ENCODE peak calls at places on chromosomes 16 and 17, in six cellular contexts. Y is CD8-positive, alpha-beta memory T cell; V is stomach; T is uterus; R is left lung; Z is psoas muscle. L is an unnamed sample. For H3K4me1, the result is how much of the 10 kb centered on the place peaks cover.

GRCh38 chr17:69523252-69523861 is 108.9 kb downstream of the MAP2K6 start:
- DNase-seq in T (no peak), R (no peak), Y (no peak), Z (no peak), V (no peak), L (no peak)

GRCh38 chr16:66924527-66925321 is 611 bp downstream of the RRAD start:
- DNase-seq in T (no peak), Z (peak), Y (no peak), V (peak), R (peak), L (peak)

GRCh38 chr17:19812407-19812806 is 55.3 kb downstream of the ULK2 start:
- DNase-seq in R (no peak), V (no peak), Y (no peak), T (no peak), Z (no peak), L (no peak)

GRCh38 chr17:28925912-28926365 is 23.1 kb upstream of the DHRS13 start:
- DNase-seq in V (no peak), T (no peak), Y (peak), R (no peak), Z (no peak), L (no peak)

GRCh38 chr16:8712589-8713361 is 38.4 kb downstream of the ABAT start:
- DNase-seq in V (no peak), T (no peak), Y (no peak), R (no peak), Z (no peak), L (no peak)

GRCh38 chr17:77465358-77466041 is 324.7 kb downstream of the SEC14L1 start:
- DNase-seq in R (peak), V (peak), T (no peak), Z (no peak), Y (peak), L (peak)

GRCh38 chr16:71883193-71883848 is 661 bp downstream of the ZNF821 start:
- DNase-seq in T (peak), Y (peak), V (no peak), R (peak), Z (peak), L (peak)

GRCh38 chr17:55303008-55303493 is 38.3 kb downstream of the HLF start:
- DNase-seq in T (no peak), V (no peak), Z (no peak), R (no peak), Y (no peak), L (no peak)

DNA sequence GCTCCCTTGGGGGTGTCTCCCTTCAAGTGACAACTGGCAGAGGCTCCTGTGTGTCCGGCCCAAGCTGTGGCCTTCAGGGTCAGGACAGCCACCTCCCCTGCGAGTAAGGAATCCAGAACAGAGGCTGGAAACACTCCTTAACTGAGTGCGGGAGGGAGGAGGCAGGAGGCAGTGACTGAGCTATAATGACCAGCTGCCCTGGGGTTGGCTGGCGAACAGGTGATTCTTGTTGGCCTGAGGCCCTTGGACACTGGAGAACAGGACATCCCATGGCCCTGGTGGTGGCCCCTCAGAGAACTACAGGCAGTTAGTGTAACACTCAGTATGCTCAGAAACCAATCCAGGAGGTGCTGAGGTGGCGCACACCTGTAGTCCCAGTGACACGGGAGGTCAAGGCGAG is 9.4 kb upstream of the SNAI3 start:
- DNase-seq in T (no peak), R (no peak), Z (peak), V (no peak), Y (no peak), L (no peak)
- H3K4me1 ChIP-seq in T (under half), R (under half), Z (under half), V (under half), Y (half or more), L (under half)

GRCh38 chr16:25922438-25922837 is 230.7 kb downstream of the HS3ST4 start:
- DNase-seq in R (no peak), Z (no peak), T (no peak), V (no peak), Y (no peak), L (no peak)

GRCh38 chr16:25925466-25925865 is 233.7 kb downstream of the HS3ST4 start:
- DNase-seq in R (no peak), V (no peak), Y (no peak), Z (no peak), T (no peak), L (no peak)
- H3K4me1 ChIP-seq in R (under half), V (under half), Y (under half), Z (under half), T (under half), L (under half)

GRCh38 chr17:44074911-44075285 is 4.4 kb downstream of the G6PC3 start:
- DNase-seq in T (no peak), Z (no peak), Y (no peak), R (no peak), V (no peak), L (no peak)

GRCh38 chr17:44071772-44072171 is 1.2 kb downstream of the G6PC3 start:
- DNase-seq in Z (no peak), V (no peak), R (no peak), Y (no peak), T (no peak), L (no peak)

GRCh38 chr17:44076716-44077594 is 6.4 kb downstream of the G6PC3 start:
- DNase-seq in R (no peak), T (no peak), Z (no peak), V (no peak), Y (no peak), L (no peak)

GRCh38 chr17:44075598-44076293 is 5.2 kb downstream of the G6PC3 start:
- DNase-seq in V (no peak), T (no peak), Z (no peak), R (no peak), Y (no peak), L (no peak)

DNA sequence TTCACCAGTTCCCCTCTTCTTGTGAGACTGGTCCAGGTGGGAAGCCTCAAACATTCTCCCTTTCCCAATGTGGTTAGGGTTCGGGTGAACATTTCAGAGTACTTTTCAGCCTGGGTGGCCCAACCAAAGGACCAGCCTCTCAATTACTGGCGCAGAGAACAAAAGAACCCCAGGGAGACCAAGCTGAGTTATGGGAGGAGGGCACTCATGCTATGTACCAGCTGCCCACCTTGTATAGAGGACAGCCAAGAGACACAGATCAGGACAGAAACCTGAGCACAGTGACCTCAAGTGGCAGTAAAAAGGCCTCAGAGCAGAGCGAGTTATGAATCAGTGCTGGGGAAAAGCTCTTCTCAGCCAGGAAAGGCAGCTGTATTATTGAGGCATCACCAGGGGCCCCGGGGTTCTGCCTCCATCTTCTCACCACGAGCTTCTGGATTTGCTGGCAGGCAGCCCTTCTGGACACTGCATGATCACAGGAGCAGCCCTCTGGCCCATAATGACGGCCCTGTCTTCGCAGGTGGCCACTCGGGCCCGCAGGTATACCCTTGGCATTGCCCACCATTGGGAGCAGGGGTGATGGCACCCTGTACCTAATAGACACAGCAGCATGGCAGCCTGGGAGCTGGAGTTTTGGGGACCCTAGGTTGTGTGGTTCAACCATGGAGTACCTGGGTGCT is 3.8 kb downstream of the G6PC3 start:
- DNase-seq in Z (no peak), R (no peak), Y (no peak), V (no peak), T (no peak), L (no peak)
- H3K4me1 ChIP-seq in Z (under half), R (half or more), Y (under half), V (under half), T (under half), L (under half)

DNA sequence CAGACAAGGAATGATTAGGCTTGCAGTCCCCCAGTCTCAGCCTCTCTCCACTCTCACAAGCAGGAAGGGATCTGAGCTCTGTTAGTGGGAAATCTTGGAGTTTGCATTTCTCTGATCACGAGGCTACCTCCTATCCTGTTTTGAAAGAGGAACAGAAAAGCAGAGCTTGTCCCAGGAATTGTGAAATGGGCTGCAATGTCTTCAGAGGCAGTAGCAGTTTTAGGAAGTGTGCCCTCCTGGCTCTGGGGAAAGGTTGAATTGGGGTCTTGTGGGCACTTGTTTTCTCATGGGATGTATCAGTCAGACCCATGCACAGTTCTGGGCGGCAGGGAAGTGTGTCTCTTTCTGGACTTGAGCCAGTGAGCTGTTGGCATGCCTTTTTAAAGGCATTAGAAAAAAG is 22.8 kb downstream of the NUP85 start:
- DNase-seq in V (no peak), R (no peak), Z (peak), T (no peak), Y (no peak), L (no peak)
- H3K4me1 ChIP-seq in V (under half), R (under half), Z (under half), T (under half), Y (under half), L (under half)

GRCh38 chr16:20900299-20901067 is at the start of the genes DCUN1D3 and LYRM1:
- DNase-seq in T (peak), V (peak), Z (peak), Y (peak), R (peak), L (peak)
- H3K4me1 ChIP-seq in T (under half), V (half or more), Z (under half), Y (under half), R (half or more), L (under half)

DNA sequence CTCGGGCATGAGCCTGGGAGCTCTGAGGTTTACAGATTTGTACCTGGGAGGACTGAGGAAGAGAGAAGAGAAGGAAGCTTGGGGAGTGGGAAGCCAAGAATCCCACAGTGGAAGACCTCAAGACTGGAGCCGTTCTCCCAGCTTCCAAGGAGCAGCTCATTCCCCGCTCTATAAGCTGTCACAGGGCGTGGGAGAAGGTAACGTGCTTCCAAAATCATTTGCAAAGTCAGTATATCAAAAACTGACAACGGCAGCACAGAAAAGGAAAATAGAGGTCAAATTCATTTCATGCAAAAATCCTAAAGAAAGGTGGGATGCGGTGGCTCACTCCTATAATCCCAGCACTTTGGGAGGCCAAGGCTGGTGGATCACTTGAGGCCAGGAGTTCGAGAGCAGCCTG is 7.8 kb downstream of the PIK3R5 start:
- DNase-seq in T (no peak), R (no peak), Z (no peak), Y (no peak), V (no peak), L (no peak)
- H3K4me1 ChIP-seq in T (under half), R (half or more), Z (under half), Y (half or more), V (under half), L (under half)

GRCh38 chr16:30663820-30664528 is 5.7 kb downstream of the FBRS start:
- DNase-seq in V (no peak), R (no peak), T (no peak), Y (no peak), Z (no peak), L (no peak)

GRCh38 chr16:30663038-30663437 is 4.8 kb downstream of the FBRS start:
- DNase-seq in Z (no peak), V (no peak), R (no peak), Y (no peak), T (no peak), L (no peak)

GRCh38 chr16:30665155-30665829 is 7.1 kb downstream of the FBRS start:
- DNase-seq in R (no peak), Y (no peak), T (no peak), Z (no peak), V (no peak), L (no peak)

GRCh38 chr16:30665830-30666190 is 7.6 kb downstream of the FBRS start:
- DNase-seq in R (no peak), Z (no peak), Y (no peak), T (no peak), V (no peak), L (no peak)

DNA sequence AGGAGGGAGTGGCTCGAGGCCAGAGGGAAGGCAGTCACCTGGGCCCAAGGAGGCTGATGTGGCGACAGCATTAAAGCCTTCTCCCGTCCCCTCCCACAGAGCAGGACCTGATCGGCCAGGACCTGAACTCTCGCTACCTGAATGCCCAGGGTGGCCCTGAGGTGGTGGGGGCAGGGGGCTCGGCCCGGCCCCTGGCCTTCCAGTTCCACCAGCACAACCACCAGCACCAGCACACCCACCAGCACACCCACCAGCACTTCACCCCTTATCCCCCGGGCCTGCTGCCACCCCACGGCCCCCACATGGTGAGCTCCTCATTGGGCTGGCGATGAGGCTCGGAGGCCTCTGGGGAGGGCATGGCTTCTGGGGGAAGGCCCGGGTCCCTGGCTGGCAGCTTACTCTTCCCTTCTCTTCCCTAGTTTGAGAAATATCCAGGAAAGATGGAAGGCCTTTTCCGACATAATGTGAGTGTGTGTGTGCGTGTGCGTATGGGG is 6.4 kb downstream of the FBRS start:
- DNase-seq in R (no peak), Y (no peak), T (no peak), Z (no peak), V (no peak), L (no peak)
- H3K4me1 ChIP-seq in R (under half), Y (under half), T (under half), Z (under half), V (half or more), L (under half)

GRCh38 chr16:27239906-27240655 is 28.5 kb downstream of the NSMCE1 start:
- DNase-seq in Y (no peak), R (no peak), Z (no peak), T (peak), V (no peak), L (no peak)
- H3K4me1 ChIP-seq in Y (half or more), R (half or more), Z (under half), T (under half), V (half or more), L (half or more)